ENCODE peak calls at places on chromosomes 2 and 18, in eight cellular contexts. One of them, this sample, is unnamed.

GRCh38 chr18:49846263-49846662 is 32.9 kb upstream of the ACAA2 start:
- DNase-seq in AG04450: no peak
- DNase-seq in body of pancreas: no peak
- DNase-seq in lung: peak; percentile 28
- DNase-seq in brain microvascular endothelial cell: peak; percentile 17
- DNase-seq in HCT116: no peak
- DNase-seq in lower lobe of right lung: no peak
- DNase-seq in A549: no peak
- DNase-seq in this sample: no peak

GRCh38 chr2:120536141-120536540 is 190.2 kb downstream of the INHBB start:
- DNase-seq in lower lobe of right lung: no peak
- DNase-seq in lung: no peak
- DNase-seq in HCT116: no peak
- DNase-seq in AG04450: no peak
- DNase-seq in A549: no peak
- DNase-seq in brain microvascular endothelial cell: no peak
- DNase-seq in body of pancreas: peak; percentile 76
- DNase-seq in this sample: no peak

GRCh38 chr2:169095631-169096105 is 26.3 kb downstream of the DHRS9 start:
- DNase-seq in A549: no peak
- DNase-seq in lung: no peak
- DNase-seq in lower lobe of right lung: no peak
- DNase-seq in AG04450: peak; percentile 21
- DNase-seq in HCT116: peak; percentile 48
- DNase-seq in brain microvascular endothelial cell: peak; percentile 89
- DNase-seq in body of pancreas: no peak
- DNase-seq in this sample: peak; percentile 70

GRCh38 chr2:172693529-172694185 is 42.0 kb upstream of the RAPGEF4 start:
- DNase-seq in A549: no peak
- DNase-seq in body of pancreas: no peak
- DNase-seq in lung: no peak
- DNase-seq in AG04450: no peak
- DNase-seq in lower lobe of right lung: no peak
- DNase-seq in brain microvascular endothelial cell: no peak
- DNase-seq in HCT116: no peak
- DNase-seq in this sample: no peak

GRCh38 chr2:74349889-74350288 is 6.7 kb upstream of the SLC4A5 start:
- DNase-seq in AG04450: no peak
- DNase-seq in A549: no peak
- DNase-seq in lung: no peak
- DNase-seq in lower lobe of right lung: no peak
- DNase-seq in brain microvascular endothelial cell: no peak
- DNase-seq in HCT116: no peak
- DNase-seq in body of pancreas: no peak
- DNase-seq in this sample: no peak

GRCh38 chr2:111057721-111058120 is 63.0 kb upstream of the BCL2L11 start:
- DNase-seq in AG04450: no peak
- DNase-seq in body of pancreas: no peak
- DNase-seq in brain microvascular endothelial cell: no peak
- DNase-seq in A549: no peak
- DNase-seq in lower lobe of right lung: no peak
- DNase-seq in lung: no peak
- DNase-seq in HCT116: no peak
- DNase-seq in this sample: no peak

GRCh38 chr2:230886641-230887040 is 21.9 kb downstream of the ITM2C start:
- DNase-seq in lung: no peak
- DNase-seq in HCT116: no peak
- DNase-seq in A549: no peak
- DNase-seq in body of pancreas: no peak
- DNase-seq in lower lobe of right lung: peak; percentile 32
- DNase-seq in brain microvascular endothelial cell: no peak
- DNase-seq in AG04450: no peak
- DNase-seq in this sample: no peak

GRCh38 chr18:43931439-43931838 is 654.1 kb upstream of the SYT4 start:
- DNase-seq in AG04450: no peak
- DNase-seq in brain microvascular endothelial cell: no peak
- DNase-seq in body of pancreas: no peak
- DNase-seq in lung: no peak
- DNase-seq in HCT116: no peak
- DNase-seq in lower lobe of right lung: no peak
- DNase-seq in A549: no peak
- DNase-seq in this sample: no peak

GRCh38 chr2:195543902-195544894 is 112.8 kb upstream of the SLC39A10 start:
- DNase-seq in A549: peak; percentile 71
- DNase-seq in brain microvascular endothelial cell: peak; percentile 80
- DNase-seq in HCT116: no peak
- DNase-seq in lower lobe of right lung: no peak
- DNase-seq in lung: no peak
- DNase-seq in body of pancreas: no peak
- DNase-seq in AG04450: peak; percentile 56
- DNase-seq in this sample: no peak

GRCh38 chr2:29530281-29530680 is 391.1 kb downstream of the ALK start:
- DNase-seq in lung: no peak
- DNase-seq in A549: no peak
- DNase-seq in lower lobe of right lung: no peak
- DNase-seq in body of pancreas: no peak
- DNase-seq in brain microvascular endothelial cell: no peak
- DNase-seq in HCT116: no peak
- DNase-seq in AG04450: no peak
- DNase-seq in this sample: no peak

GRCh38 chr2:236760246-236760645 is 190.6 kb downstream of the ACKR3 start:
- DNase-seq in HCT116: no peak
- DNase-seq in A549: no peak
- DNase-seq in brain microvascular endothelial cell: no peak
- DNase-seq in body of pancreas: no peak
- DNase-seq in lower lobe of right lung: no peak
- DNase-seq in lung: no peak
- DNase-seq in AG04450: no peak
- DNase-seq in this sample: no peak

GRCh38 chr2:146874260-146874658 is 970.6 kb upstream of the ACVR2A start:
- DNase-seq in AG04450: no peak
- DNase-seq in brain microvascular endothelial cell: peak; percentile 47
- DNase-seq in body of pancreas: no peak
- DNase-seq in HCT116: peak; percentile 88
- DNase-seq in A549: no peak
- DNase-seq in lower lobe of right lung: no peak
- DNase-seq in lung: peak; percentile 28
- DNase-seq in this sample: peak; percentile 80

GRCh38 chr2:235171511-235172130 is 219.8 kb downstream of the SH3BP4 start:
- DNase-seq in HCT116: no peak
- DNase-seq in body of pancreas: no peak
- DNase-seq in A549: no peak
- DNase-seq in brain microvascular endothelial cell: peak; percentile 80
- DNase-seq in lower lobe of right lung: no peak
- DNase-seq in lung: no peak
- DNase-seq in AG04450: peak; percentile 10
- DNase-seq in this sample: no peak

GRCh38 chr18:8786766-8787670 is 81.7 kb downstream of the MTCL1 start:
- DNase-seq in lung: no peak
- DNase-seq in brain microvascular endothelial cell: no peak
- DNase-seq in A549: no peak
- DNase-seq in lower lobe of right lung: no peak
- DNase-seq in AG04450: no peak
- DNase-seq in HCT116: no peak
- DNase-seq in body of pancreas: no peak
- DNase-seq in this sample: no peak

GRCh38 chr2:85862426-85862825 is 26.4 kb downstream of the ST3GAL5 start:
- DNase-seq in lower lobe of right lung: no peak
- DNase-seq in brain microvascular endothelial cell: peak; percentile 49
- DNase-seq in A549: no peak
- DNase-seq in HCT116: no peak
- DNase-seq in body of pancreas: no peak
- DNase-seq in lung: no peak
- DNase-seq in AG04450: no peak
- DNase-seq in this sample: no peak

GRCh38 chr2:240060977-240061591 is 7.8 kb upstream of the OR6B3 start:
- DNase-seq in brain microvascular endothelial cell: peak; percentile 65
- DNase-seq in lung: no peak
- DNase-seq in A549: peak; percentile 15
- DNase-seq in body of pancreas: peak; percentile 37
- DNase-seq in AG04450: peak; percentile 18
- DNase-seq in lower lobe of right lung: no peak
- DNase-seq in HCT116: peak; percentile 54
- DNase-seq in this sample: no peak

GRCh38 chr18:76405761-76406356 is 89.2 kb downstream of the ZNF516 start:
- DNase-seq in AG04450: no peak
- DNase-seq in body of pancreas: peak; percentile 52
- DNase-seq in brain microvascular endothelial cell: peak; percentile 57
- DNase-seq in A549: peak; percentile 43
- DNase-seq in HCT116: peak; percentile 27
- DNase-seq in lung: peak; percentile 62
- DNase-seq in lower lobe of right lung: peak; percentile 74
- DNase-seq in this sample: no peak

GRCh38 chr2:86037141-86037794 is 68.4 kb downstream of the POLR1A start:
- DNase-seq in HCT116: no peak
- DNase-seq in lung: peak; percentile 83
- DNase-seq in brain microvascular endothelial cell: peak; percentile 35
- DNase-seq in lower lobe of right lung: peak; percentile 86
- DNase-seq in A549: no peak
- DNase-seq in body of pancreas: peak; percentile 40
- DNase-seq in AG04450: peak; percentile 84
- DNase-seq in this sample: no peak

GRCh38 chr2:159046966-159047365 is 78.5 kb downstream of the TANC1 start:
- DNase-seq in A549: no peak
- DNase-seq in lower lobe of right lung: no peak
- DNase-seq in brain microvascular endothelial cell: peak; percentile 62
- DNase-seq in lung: no peak
- DNase-seq in body of pancreas: no peak
- DNase-seq in HCT116: no peak
- DNase-seq in AG04450: no peak
- DNase-seq in this sample: no peak

GRCh38 chr2:172038604-172039003 is 38.9 kb downstream of the METAP1D start:
- DNase-seq in body of pancreas: no peak
- DNase-seq in A549: no peak
- DNase-seq in lower lobe of right lung: no peak
- DNase-seq in AG04450: no peak
- DNase-seq in HCT116: no peak
- DNase-seq in brain microvascular endothelial cell: no peak
- DNase-seq in lung: no peak
- DNase-seq in this sample: no peak

GRCh38 chr18:67783215-67783946 is 266.9 kb upstream of the DSEL start:
- DNase-seq in body of pancreas: no peak
- DNase-seq in AG04450: no peak
- DNase-seq in lung: no peak
- DNase-seq in lower lobe of right lung: no peak
- DNase-seq in brain microvascular endothelial cell: peak; percentile 77
- DNase-seq in HCT116: no peak
- DNase-seq in A549: no peak
- DNase-seq in this sample: no peak

GRCh38 chr2:88071365-88071764 is 3.7 kb downstream of the SMYD1 start:
- DNase-seq in body of pancreas: no peak
- DNase-seq in HCT116: no peak
- DNase-seq in lower lobe of right lung: no peak
- DNase-seq in AG04450: no peak
- DNase-seq in lung: no peak
- DNase-seq in A549: no peak
- DNase-seq in brain microvascular endothelial cell: no peak
- DNase-seq in this sample: no peak

GRCh38 chr18:66432636-66433035 is 171.3 kb downstream of the CDH19 start:
- DNase-seq in lower lobe of right lung: no peak
- DNase-seq in AG04450: no peak
- DNase-seq in lung: no peak
- DNase-seq in brain microvascular endothelial cell: no peak
- DNase-seq in HCT116: no peak
- DNase-seq in body of pancreas: no peak
- DNase-seq in A549: no peak
- DNase-seq in this sample: no peak

GRCh38 chr18:59055345-59056032 is 84.2 kb upstream of the SEC11C start:
- DNase-seq in lung: no peak
- DNase-seq in HCT116: no peak
- DNase-seq in A549: no peak
- DNase-seq in brain microvascular endothelial cell: peak; percentile 32
- DNase-seq in lower lobe of right lung: no peak
- DNase-seq in AG04450: no peak
- DNase-seq in body of pancreas: no peak
- DNase-seq in this sample: no peak
- H3K27ac ChIP-seq in lung: no peak overlapping the region
- H3K27ac ChIP-seq in HCT116: no peak overlapping the region
- H3K27ac ChIP-seq in A549: peak overlapping the region; percentile 65
- H3K27ac ChIP-seq in brain microvascular endothelial cell: no peak overlapping the region
- H3K27ac ChIP-seq in lower lobe of right lung: no peak overlapping the region
- H3K27ac ChIP-seq in AG04450: no peak overlapping the region
- H3K27ac ChIP-seq in body of pancreas: peak overlapping the region; percentile 48
- H3K27ac ChIP-seq in this sample: no peak overlapping the region

DNA sequence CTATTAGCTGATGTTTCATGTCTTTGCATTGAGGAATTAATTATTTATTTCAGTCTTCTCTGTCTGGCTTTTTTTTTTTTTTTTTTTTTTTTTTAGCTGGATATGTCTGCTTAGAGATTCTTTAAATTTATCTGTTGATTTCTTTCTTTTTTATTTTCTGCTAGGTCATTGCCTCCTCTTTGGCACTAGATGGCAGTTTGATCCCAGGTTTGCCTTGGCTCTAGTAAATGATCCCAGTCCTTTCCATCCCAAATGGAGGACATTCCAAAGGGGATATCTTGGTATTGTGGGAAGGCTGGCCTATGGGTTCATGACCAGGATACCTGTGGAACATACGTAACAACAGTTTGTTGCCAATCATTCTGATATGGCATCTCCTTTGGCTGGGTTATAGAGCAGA is 339.5 kb upstream of the GCFC2 start:
- DNase-seq in lower lobe of right lung: no peak
- DNase-seq in A549: no peak
- DNase-seq in AG04450: no peak
- DNase-seq in brain microvascular endothelial cell: no peak
- DNase-seq in HCT116: no peak
- DNase-seq in body of pancreas: no peak
- DNase-seq in lung: no peak
- DNase-seq in this sample: no peak
- TF ChIP-seq CTCF in lower lobe of right lung: no peak
- TF ChIP-seq CTCF in A549: no peak
- TF ChIP-seq CTCF in AG04450: no peak
- TF ChIP-seq CTCF in brain microvascular endothelial cell: peak; percentile 10
- TF ChIP-seq CTCF in HCT116: no peak
- TF ChIP-seq CTCF in body of pancreas: no peak
- TF ChIP-seq CTCF in lung: no peak
- TF ChIP-seq CTCF in this sample: no peak

GRCh38 chr2:188292446-188293239 is 969 bp downstream of the GULP1 start:
- DNase-seq in lower lobe of right lung: peak; percentile 84
- DNase-seq in AG04450: peak; percentile 68
- DNase-seq in HCT116: peak; percentile 81
- DNase-seq in brain microvascular endothelial cell: peak; percentile 66
- DNase-seq in body of pancreas: peak; percentile 77
- DNase-seq in lung: peak; percentile 77
- DNase-seq in A549: peak; percentile 30
- DNase-seq in this sample: peak; percentile 55
- H3K4me3 ChIP-seq in lower lobe of right lung: peak overlapping the region; percentile 79
- H3K4me3 ChIP-seq in AG04450: peak overlapping the region; percentile 83
- H3K4me3 ChIP-seq in HCT116: peak overlapping the region; percentile 80
- H3K4me3 ChIP-seq in brain microvascular endothelial cell: peak overlapping the region; percentile 86
- H3K4me3 ChIP-seq in body of pancreas: peak overlapping the region; percentile 35
- H3K4me3 ChIP-seq in lung: peak overlapping the region; percentile 59
- H3K4me3 ChIP-seq in A549: peak overlapping the region; percentile 84
- H3K4me3 ChIP-seq in this sample: peak overlapping the region; percentile 49

DNA sequence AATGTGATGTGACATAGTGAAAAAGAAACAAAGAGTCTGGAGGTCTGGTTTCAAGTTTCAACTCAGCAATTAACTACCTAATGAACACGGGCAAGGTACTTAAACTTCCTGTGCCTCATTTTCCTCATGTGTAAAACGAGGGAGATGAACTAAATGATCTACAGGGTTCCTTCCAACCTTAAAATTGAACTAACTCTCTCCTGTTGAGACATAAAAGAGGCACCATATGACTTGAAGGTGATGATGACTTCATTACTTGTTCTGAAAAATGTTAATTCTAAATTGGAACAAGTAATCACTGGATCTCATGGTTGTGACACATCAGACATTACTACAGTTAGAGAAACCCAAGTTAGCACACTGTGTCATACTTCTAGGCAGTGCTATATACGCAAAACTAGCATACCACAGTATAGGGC is 8.9 kb upstream of the REL start:
- DNase-seq in brain microvascular endothelial cell: no peak
- DNase-seq in body of pancreas: no peak
- DNase-seq in A549: no peak
- DNase-seq in lung: no peak
- DNase-seq in HCT116: no peak
- DNase-seq in AG04450: no peak
- DNase-seq in lower lobe of right lung: no peak
- DNase-seq in this sample: no peak
- H3K27ac ChIP-seq in brain microvascular endothelial cell: no peak overlapping the region
- H3K27ac ChIP-seq in body of pancreas: no peak overlapping the region
- H3K27ac ChIP-seq in A549: no peak overlapping the region
- H3K27ac ChIP-seq in lung: no peak overlapping the region
- H3K27ac ChIP-seq in HCT116: no peak overlapping the region
- H3K27ac ChIP-seq in AG04450: no peak overlapping the region
- H3K27ac ChIP-seq in lower lobe of right lung: no peak overlapping the region
- H3K27ac ChIP-seq in this sample: no peak overlapping the region